ENCODE peak calls at places on chromosomes 1 and 21, in four cellular contexts. I, R, V and H are unnamed samples.
A peak's percentile ranks its signal among the peaks of the same experiment; 100 is the strongest.

GRCh38 chr1:213829806-213830205 is 158.0 kb upstream of the PROX1 start:
- DNase-seq in I (no peak), R (no peak), V (no peak), H (no peak)

GRCh38 chr1:238621405-238621804 is 730.7 kb upstream of the ZP4 start:
- DNase-seq in R (no peak), I (no peak), V (no peak), H (no peak)

GRCh38 chr1:183243190-183244065 is 57.4 kb downstream of the LAMC2 start:
- DNase-seq in R (peak; percentile 17), V (peak; percentile 81), I (peak; percentile 50), H (peak; percentile 86)

GRCh38 chr21:39634507-39634906 is 21.8 kb downstream of the B3GALT5 start:
- DNase-seq in R (no peak), I (no peak), V (no peak), H (no peak)

GRCh38 chr1:179305450-179305849 is 11.9 kb downstream of the SOAT1 start:
- DNase-seq in V (no peak), I (peak; percentile 25), R (no peak), H (peak; percentile 19)

GRCh38 chr1:201619513-201619912 is 80.6 kb downstream of the NAV1 start:
- DNase-seq in V (no peak), I (no peak), R (no peak), H (no peak)

GRCh38 chr1:198699167-198700015 is 60.6 kb downstream of the PTPRC start:
- DNase-seq in I (peak; percentile 56), V (no peak), R (peak; percentile 83), H (peak; percentile 35)

GRCh38 chr1:65309317-65310077 is at the start of gene DNAJC6:
- DNase-seq in I (peak; percentile 69), R (peak; percentile 93), V (no peak), H (peak; percentile 50)

GRCh38 chr1:185401019-185401418 is 84.0 kb upstream of the IVNS1ABP start:
- DNase-seq in R (no peak), I (peak; percentile 96), V (no peak), H (no peak)

GRCh38 chr1:153597206-153597605 is 15.7 kb downstream of the S100A16 start:
- DNase-seq in I (peak; percentile 47), R (no peak), V (no peak), H (peak; percentile 94)

GRCh38 chr1:176517484-176517883 is 54.5 kb downstream of the PAPPA2 start:
- DNase-seq in R (peak; percentile 58), V (no peak), I (peak; percentile 9), H (peak; percentile 85)

GRCh38 chr1:148373236-148373935 is 109.7 kb downstream of the PPIAL4G start:
- DNase-seq in V (no peak), R (no peak), I (no peak), H (no peak)

GRCh38 chr1:162381383-162381782 is at the start of gene C1orf226:
- DNase-seq in V (no peak), R (peak; percentile 76), I (no peak), H (no peak)

GRCh38 chr1:247357062-247357780 is 25.6 kb upstream of the ZNF496 start:
- DNase-seq in V (peak; percentile 52), I (peak; percentile 65), R (peak; percentile 64), H (peak; percentile 67)

GRCh38 chr1:209853677-209854076 is 25.9 kb downstream of the UTP25 start:
- DNase-seq in I (no peak), V (no peak), R (no peak), H (no peak)

GRCh38 chr1:214840366-214840765 is 237.4 kb downstream of the CENPF start:
- DNase-seq in I (peak; percentile 49), V (no peak), R (no peak), H (peak; percentile 89)

GRCh38 chr1:113993766-113994165 is 14.5 kb downstream of the OLFML3 start:
- DNase-seq in R (no peak), V (no peak), I (no peak), H (no peak)

GRCh38 chr1:160578175-160578693 is 1.1 kb downstream of the CD84 start:
- DNase-seq in V (no peak), R (no peak), I (no peak), H (no peak)

GRCh38 chr1:170303034-170303433 is 157.3 kb downstream of the NTMT2 start:
- DNase-seq in I (peak; percentile 23), R (no peak), V (no peak), H (no peak)

GRCh38 chr1:242405947-242406346 is 118.5 kb downstream of the PLD5 start:
- DNase-seq in V (no peak), R (no peak), I (no peak), H (no peak)

GRCh38 chr1:211535338-211535737 is 43.4 kb upstream of the RD3 start:
- DNase-seq in R (no peak), V (no peak), I (no peak), H (no peak)
- TF ChIP-seq CTCF in R (no peak), V (no peak), I (no peak), H (no peak)

GRCh38 chr1:100034465-100034864 is 64.7 kb downstream of the SLC35A3 start:
- DNase-seq in I (peak; percentile 69), R (peak; percentile 28), V (no peak), H (peak; percentile 47)
- TF ChIP-seq CTCF in I (peak; percentile 58), R (peak; percentile 38), V (no peak), H (peak; percentile 43)

DNA sequence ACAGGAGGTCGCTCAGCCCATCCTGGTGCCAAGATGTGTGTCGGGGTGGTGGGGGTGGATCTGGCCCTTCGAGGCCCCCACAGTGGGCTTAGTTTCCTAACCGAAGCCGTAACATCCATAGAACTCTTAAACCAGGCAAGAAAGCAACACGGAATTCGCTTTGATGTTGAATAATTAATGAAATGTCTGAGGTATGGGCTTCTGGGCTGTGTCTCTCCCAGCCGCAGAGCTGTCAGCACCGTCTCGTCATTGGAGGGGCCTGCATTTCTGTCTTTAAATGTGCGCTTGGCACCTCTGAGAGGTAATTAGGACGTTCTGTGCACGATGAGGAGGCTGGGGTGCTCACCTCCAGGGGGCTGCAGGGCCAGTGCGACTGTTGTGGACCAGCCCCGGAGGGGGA is 13.3 kb upstream of the PLCH2 start:
- DNase-seq in R (no peak), V (no peak), I (no peak), H (no peak)
- TF ChIP-seq CTCF in R (no peak), V (no peak), I (no peak), H (no peak)

GRCh38 chr1:27934818-27935549 is at the start of gene SMPDL3B:
- DNase-seq in I (no peak), V (no peak), R (peak; percentile 70), H (no peak)
- TF ChIP-seq CTCF in I (no peak), V (no peak), R (no peak), H (no peak)

GRCh38 chr1:8351693-8352470 is 34.0 kb downstream of the SLC45A1 start:
- DNase-seq in V (peak; percentile 34), I (peak; percentile 40), R (peak; percentile 56), H (no peak)
- TF ChIP-seq CTCF in V (peak; percentile 48), I (peak; percentile 77), R (peak; percentile 64), H (peak; percentile 66)